ENCODE peak calls at places on chromosomes 3 and 15, in six cellular contexts. One of them, this sample, is unnamed.

GRCh38 chr15:88704791-88705768 is 66.3 kb downstream of the ISG20 start:
- DNase-seq in kidney glomerular epithelial cell: no peak
- DNase-seq in dorsolateral prefrontal cortex: peak
- DNase-seq in GM03348: peak
- DNase-seq in OCI-M1: no peak
- DNase-seq in dermis microvascular lymphatic vessel endothelial cell: no peak
- DNase-seq in this sample: peak

GRCh38 chr3:128492353-128493220 is at the start of gene GATA2:
- DNase-seq in kidney glomerular epithelial cell: no peak
- DNase-seq in GM03348: no peak
- DNase-seq in dermis microvascular lymphatic vessel endothelial cell: no peak
- DNase-seq in OCI-M1: peak
- DNase-seq in dorsolateral prefrontal cortex: no peak
- DNase-seq in this sample: peak

GRCh38 chr3:108201258-108201657 is 21.0 kb downstream of the IFT57 start:
- DNase-seq in dermis microvascular lymphatic vessel endothelial cell: no peak
- DNase-seq in OCI-M1: no peak
- DNase-seq in kidney glomerular epithelial cell: no peak
- DNase-seq in dorsolateral prefrontal cortex: no peak
- DNase-seq in GM03348: no peak
- DNase-seq in this sample: no peak

GRCh38 chr3:171391432-171391831 is 68.8 kb downstream of the TNIK start:
- DNase-seq in GM03348: no peak
- DNase-seq in dermis microvascular lymphatic vessel endothelial cell: no peak
- DNase-seq in OCI-M1: no peak
- DNase-seq in kidney glomerular epithelial cell: no peak
- DNase-seq in dorsolateral prefrontal cortex: no peak
- DNase-seq in this sample: no peak

GRCh38 chr3:126284258-126284904 is 72.8 kb downstream of the KLF15 start:
- DNase-seq in dermis microvascular lymphatic vessel endothelial cell: no peak
- DNase-seq in OCI-M1: no peak
- DNase-seq in GM03348: no peak
- DNase-seq in kidney glomerular epithelial cell: peak
- DNase-seq in dorsolateral prefrontal cortex: no peak
- DNase-seq in this sample: peak

GRCh38 chr3:123285479-123285878 is 83.7 kb downstream of the SEC22A start:
- DNase-seq in kidney glomerular epithelial cell: no peak
- DNase-seq in dorsolateral prefrontal cortex: no peak
- DNase-seq in GM03348: no peak
- DNase-seq in OCI-M1: no peak
- DNase-seq in dermis microvascular lymphatic vessel endothelial cell: no peak
- DNase-seq in this sample: no peak

GRCh38 chr3:186108106-186108940 is 566 bp downstream of the ETV5 start:
- DNase-seq in dorsolateral prefrontal cortex: peak
- DNase-seq in kidney glomerular epithelial cell: peak
- DNase-seq in dermis microvascular lymphatic vessel endothelial cell: no peak
- DNase-seq in GM03348: peak
- DNase-seq in OCI-M1: peak
- DNase-seq in this sample: peak

GRCh38 chr3:185717627-185718330 is 107.1 kb downstream of the IGF2BP2 start:
- DNase-seq in kidney glomerular epithelial cell: no peak
- DNase-seq in dermis microvascular lymphatic vessel endothelial cell: no peak
- DNase-seq in GM03348: no peak
- DNase-seq in dorsolateral prefrontal cortex: no peak
- DNase-seq in OCI-M1: no peak
- DNase-seq in this sample: no peak

GRCh38 chr15:31148622-31149505 is 47.3 kb upstream of the TRPM1 start:
- DNase-seq in OCI-M1: no peak
- DNase-seq in dorsolateral prefrontal cortex: no peak
- DNase-seq in GM03348: no peak
- DNase-seq in dermis microvascular lymphatic vessel endothelial cell: no peak
- DNase-seq in kidney glomerular epithelial cell: no peak
- DNase-seq in this sample: no peak

GRCh38 chr3:14429237-14429636 is 26.8 kb downstream of the SLC6A6 start:
- DNase-seq in OCI-M1: no peak
- DNase-seq in dermis microvascular lymphatic vessel endothelial cell: no peak
- DNase-seq in kidney glomerular epithelial cell: no peak
- DNase-seq in dorsolateral prefrontal cortex: no peak
- DNase-seq in GM03348: no peak
- DNase-seq in this sample: peak

GRCh38 chr3:72821170-72821781 is 27.0 kb downstream of the SHQ1 start:
- DNase-seq in dermis microvascular lymphatic vessel endothelial cell: peak
- DNase-seq in OCI-M1: no peak
- DNase-seq in kidney glomerular epithelial cell: no peak
- DNase-seq in GM03348: no peak
- DNase-seq in dorsolateral prefrontal cortex: no peak
- DNase-seq in this sample: no peak

GRCh38 chr15:39226169-39226964 is 354.5 kb upstream of the THBS1 start:
- DNase-seq in OCI-M1: no peak
- DNase-seq in dorsolateral prefrontal cortex: no peak
- DNase-seq in dermis microvascular lymphatic vessel endothelial cell: no peak
- DNase-seq in GM03348: no peak
- DNase-seq in kidney glomerular epithelial cell: no peak
- DNase-seq in this sample: no peak

GRCh38 chr3:115403791-115404190 is 219.5 kb upstream of the GAP43 start:
- DNase-seq in GM03348: no peak
- DNase-seq in kidney glomerular epithelial cell: no peak
- DNase-seq in OCI-M1: no peak
- DNase-seq in dermis microvascular lymphatic vessel endothelial cell: no peak
- DNase-seq in dorsolateral prefrontal cortex: no peak
- DNase-seq in this sample: no peak

GRCh38 chr3:4824948-4825325 is 154.3 kb upstream of the BHLHE40 start:
- DNase-seq in dorsolateral prefrontal cortex: no peak
- DNase-seq in GM03348: peak
- DNase-seq in kidney glomerular epithelial cell: peak
- DNase-seq in OCI-M1: peak
- DNase-seq in dermis microvascular lymphatic vessel endothelial cell: no peak
- DNase-seq in this sample: peak

GRCh38 chr15:39586387-39587171 is 5.7 kb downstream of the THBS1 start:
- DNase-seq in dorsolateral prefrontal cortex: no peak
- DNase-seq in dermis microvascular lymphatic vessel endothelial cell: peak
- DNase-seq in kidney glomerular epithelial cell: no peak
- DNase-seq in OCI-M1: no peak
- DNase-seq in GM03348: no peak
- DNase-seq in this sample: peak

GRCh38 chr3:122858373-122858772 is 63.5 kb downstream of the SLC49A4 start:
- DNase-seq in GM03348: peak
- DNase-seq in dermis microvascular lymphatic vessel endothelial cell: no peak
- DNase-seq in OCI-M1: peak
- DNase-seq in dorsolateral prefrontal cortex: no peak
- DNase-seq in kidney glomerular epithelial cell: peak
- DNase-seq in this sample: peak

GRCh38 chr3:188978772-188979171 is 193.0 kb upstream of the TPRG1 start:
- DNase-seq in OCI-M1: no peak
- DNase-seq in kidney glomerular epithelial cell: no peak
- DNase-seq in dorsolateral prefrontal cortex: no peak
- DNase-seq in dermis microvascular lymphatic vessel endothelial cell: no peak
- DNase-seq in GM03348: peak
- DNase-seq in this sample: peak

GRCh38 chr3:125192190-125193035 is 20.1 kb downstream of the SLC12A8 start:
- DNase-seq in dermis microvascular lymphatic vessel endothelial cell: no peak
- DNase-seq in dorsolateral prefrontal cortex: no peak
- DNase-seq in GM03348: no peak
- DNase-seq in kidney glomerular epithelial cell: no peak
- DNase-seq in OCI-M1: no peak
- DNase-seq in this sample: no peak

GRCh38 chr15:74781673-74782595 is at the start of gene CSK:
- DNase-seq in dorsolateral prefrontal cortex: peak
- DNase-seq in GM03348: peak
- DNase-seq in dermis microvascular lymphatic vessel endothelial cell: peak
- DNase-seq in kidney glomerular epithelial cell: peak
- DNase-seq in OCI-M1: peak
- DNase-seq in this sample: peak

GRCh38 chr15:62895905-62896316 is 146.6 kb upstream of the TPM1 start:
- DNase-seq in GM03348: peak
- DNase-seq in OCI-M1: no peak
- DNase-seq in dermis microvascular lymphatic vessel endothelial cell: no peak
- DNase-seq in kidney glomerular epithelial cell: peak
- DNase-seq in dorsolateral prefrontal cortex: no peak
- DNase-seq in this sample: peak

GRCh38 chr15:30991301-30992072 is at the start of gene MTMR10:
- DNase-seq in GM03348: peak
- DNase-seq in dorsolateral prefrontal cortex: peak
- DNase-seq in OCI-M1: peak
- DNase-seq in dermis microvascular lymphatic vessel endothelial cell: peak
- DNase-seq in kidney glomerular epithelial cell: peak
- DNase-seq in this sample: peak

GRCh38 chr3:145427355-145427754 is 733.6 kb downstream of the PLOD2 start:
- DNase-seq in OCI-M1: no peak
- DNase-seq in kidney glomerular epithelial cell: no peak
- DNase-seq in GM03348: no peak
- DNase-seq in dermis microvascular lymphatic vessel endothelial cell: no peak
- DNase-seq in dorsolateral prefrontal cortex: no peak
- DNase-seq in this sample: no peak

GRCh38 chr3:71069797-71070196 is 513.7 kb downstream of the FOXP1 start:
- DNase-seq in dorsolateral prefrontal cortex: peak
- DNase-seq in GM03348: peak
- DNase-seq in dermis microvascular lymphatic vessel endothelial cell: no peak
- DNase-seq in OCI-M1: peak
- DNase-seq in kidney glomerular epithelial cell: peak
- DNase-seq in this sample: peak

GRCh38 chr15:67820147-67820991 is 4.9 kb upstream of the SKOR1 start:
- DNase-seq in kidney glomerular epithelial cell: no peak
- DNase-seq in GM03348: no peak
- DNase-seq in dermis microvascular lymphatic vessel endothelial cell: no peak
- DNase-seq in OCI-M1: no peak
- DNase-seq in dorsolateral prefrontal cortex: no peak
- DNase-seq in this sample: no peak

GRCh38 chr3:18018491-18019177 is 276.2 kb upstream of the TBC1D5 start:
- DNase-seq in dermis microvascular lymphatic vessel endothelial cell: no peak
- DNase-seq in dorsolateral prefrontal cortex: no peak
- DNase-seq in kidney glomerular epithelial cell: no peak
- DNase-seq in GM03348: no peak
- DNase-seq in OCI-M1: no peak
- DNase-seq in this sample: no peak

GRCh38 chr3:155555479-155556065 is 189.3 kb downstream of the PLCH1 start:
- DNase-seq in dermis microvascular lymphatic vessel endothelial cell: no peak
- DNase-seq in dorsolateral prefrontal cortex: no peak
- DNase-seq in GM03348: no peak
- DNase-seq in kidney glomerular epithelial cell: peak
- DNase-seq in OCI-M1: no peak
- DNase-seq in this sample: no peak

GRCh38 chr15:60917469-60918130 is 311.5 kb downstream of the RORA start:
- DNase-seq in dermis microvascular lymphatic vessel endothelial cell: no peak
- DNase-seq in OCI-M1: no peak
- DNase-seq in GM03348: peak
- DNase-seq in dorsolateral prefrontal cortex: peak
- DNase-seq in kidney glomerular epithelial cell: no peak
- DNase-seq in this sample: peak

GRCh38 chr3:138007898-138008297 is 2.1 kb upstream of the CLDN18 start:
- DNase-seq in GM03348: no peak
- DNase-seq in dorsolateral prefrontal cortex: no peak
- DNase-seq in OCI-M1: no peak
- DNase-seq in dermis microvascular lymphatic vessel endothelial cell: no peak
- DNase-seq in kidney glomerular epithelial cell: no peak
- DNase-seq in this sample: no peak

GRCh38 chr15:40878785-40879184 is 4.8 kb upstream of the RHOV start:
- DNase-seq in kidney glomerular epithelial cell: peak
- DNase-seq in dorsolateral prefrontal cortex: no peak
- DNase-seq in dermis microvascular lymphatic vessel endothelial cell: no peak
- DNase-seq in OCI-M1: peak
- DNase-seq in GM03348: no peak
- DNase-seq in this sample: peak

GRCh38 chr15:74420193-74420905 is 13.4 kb downstream of the SEMA7A start:
- DNase-seq in dorsolateral prefrontal cortex: no peak
- DNase-seq in kidney glomerular epithelial cell: no peak
- DNase-seq in OCI-M1: no peak
- DNase-seq in dermis microvascular lymphatic vessel endothelial cell: no peak
- DNase-seq in GM03348: no peak
- DNase-seq in this sample: peak

GRCh38 chr15:48355377-48355776 is 24.1 kb downstream of the DUT start:
- DNase-seq in GM03348: peak
- DNase-seq in dermis microvascular lymphatic vessel endothelial cell: no peak
- DNase-seq in kidney glomerular epithelial cell: peak
- DNase-seq in dorsolateral prefrontal cortex: no peak
- DNase-seq in OCI-M1: no peak
- DNase-seq in this sample: peak

GRCh38 chr3:131033480-131034080 is 6.9 kb downstream of the NEK11 start:
- DNase-seq in OCI-M1: peak
- DNase-seq in kidney glomerular epithelial cell: peak
- DNase-seq in GM03348: peak
- DNase-seq in dorsolateral prefrontal cortex: no peak
- DNase-seq in dermis microvascular lymphatic vessel endothelial cell: no peak
- DNase-seq in this sample: peak

GRCh38 chr3:114383875-114384557 is 90.2 kb downstream of the TIGIT start:
- DNase-seq in dorsolateral prefrontal cortex: peak
- DNase-seq in OCI-M1: peak
- DNase-seq in dermis microvascular lymphatic vessel endothelial cell: peak
- DNase-seq in kidney glomerular epithelial cell: peak
- DNase-seq in GM03348: peak
- DNase-seq in this sample: peak

GRCh38 chr15:85073556-85074194 is 92.0 kb downstream of the PDE8A start:
- DNase-seq in OCI-M1: no peak
- DNase-seq in GM03348: no peak
- DNase-seq in dermis microvascular lymphatic vessel endothelial cell: no peak
- DNase-seq in kidney glomerular epithelial cell: peak
- DNase-seq in dorsolateral prefrontal cortex: no peak
- DNase-seq in this sample: peak

GRCh38 chr3:188877381-188877780 is 294.4 kb upstream of the TPRG1 start:
- DNase-seq in kidney glomerular epithelial cell: no peak
- DNase-seq in dorsolateral prefrontal cortex: no peak
- DNase-seq in dermis microvascular lymphatic vessel endothelial cell: no peak
- DNase-seq in OCI-M1: no peak
- DNase-seq in GM03348: no peak
- DNase-seq in this sample: no peak

GRCh38 chr3:49495016-49495415 is 24.9 kb downstream of the DAG1 start:
- DNase-seq in dorsolateral prefrontal cortex: no peak
- DNase-seq in kidney glomerular epithelial cell: no peak
- DNase-seq in dermis microvascular lymphatic vessel endothelial cell: no peak
- DNase-seq in OCI-M1: no peak
- DNase-seq in GM03348: no peak
- DNase-seq in this sample: no peak

GRCh38 chr3:106635271-106635670 is 742.0 kb upstream of the CCDC54 start:
- DNase-seq in GM03348: peak
- DNase-seq in kidney glomerular epithelial cell: peak
- DNase-seq in OCI-M1: peak
- DNase-seq in dorsolateral prefrontal cortex: no peak
- DNase-seq in dermis microvascular lymphatic vessel endothelial cell: no peak
- DNase-seq in this sample: peak

GRCh38 chr15:48866141-48866563 is 11.8 kb upstream of the EID1 start:
- DNase-seq in dermis microvascular lymphatic vessel endothelial cell: no peak
- DNase-seq in kidney glomerular epithelial cell: peak
- DNase-seq in OCI-M1: no peak
- DNase-seq in GM03348: peak
- DNase-seq in dorsolateral prefrontal cortex: no peak
- DNase-seq in this sample: peak

GRCh38 chr3:78978037-78978436 is 789.8 kb downstream of the ROBO1 start:
- DNase-seq in dermis microvascular lymphatic vessel endothelial cell: no peak
- DNase-seq in OCI-M1: peak
- DNase-seq in GM03348: peak
- DNase-seq in kidney glomerular epithelial cell: peak
- DNase-seq in dorsolateral prefrontal cortex: no peak
- DNase-seq in this sample: peak